ENCODE peak calls at places on chromosomes 3 and 15, in nine cellular contexts. B is activated T-cell treated with anti-CD3 and anti-CD28 coated beads for 24 hours; A is KBM-7; D is HuH-7.5; E is memory B cell; L is sciatic nerve; V is fibroblast of the conjunctiva; S is stimulated activated naive CD4-positive, alpha-beta T cell; Z is NCI-H345. W is an unnamed sample.

GRCh38 chr15:45763170-45763869 is 128.5 kb downstream of the SQOR start:
- DNase-seq in B (no peak), A (no peak), D (no peak), E (no peak), L (no peak), V (no peak), S (no peak), Z (no peak), W (no peak)

GRCh38 chr3:168794427-168794826 is 698.7 kb upstream of the GOLIM4 start:
- DNase-seq in B (no peak), A (no peak), D (no peak), E (no peak), L (no peak), V (no peak), S (no peak), Z (no peak), W (no peak)

GRCh38 chr15:89157918-89158564 is 63.3 kb downstream of the RLBP1 start:
- DNase-seq in B (no peak), A (no peak), D (no peak), E (no peak), L (no peak), V (no peak), S (no peak), Z (no peak), W (no peak)

GRCh38 chr3:158600787-158601186 is 29.8 kb downstream of the MLF1 start:
- DNase-seq in B (no peak), A (no peak), D (no peak), E (no peak), L (no peak), V (no peak), S (no peak), Z (no peak), W (no peak)

GRCh38 chr3:49703443-49703927 is 14.1 kb downstream of the RNF123 start:
- DNase-seq in B (peak), A (peak), D (peak), E (peak), L (no peak), V (peak), S (peak), Z (peak), W (peak)

GRCh38 chr3:157104928-157105652 is 54.9 kb downstream of the CCNL1 start:
- DNase-seq in B (no peak), A (no peak), D (no peak), E (peak), L (no peak), V (no peak), S (no peak), Z (peak), W (peak)

GRCh38 chr3:33237439-33237838 is 18.8 kb upstream of the SUSD5 start:
- DNase-seq in B (no peak), A (no peak), D (no peak), E (no peak), L (no peak), V (no peak), S (no peak), Z (no peak), W (no peak)

GRCh38 chr3:102174832-102175374 is 259.9 kb upstream of the ZPLD1 start:
- DNase-seq in B (no peak), A (no peak), D (no peak), E (no peak), L (no peak), V (no peak), S (no peak), Z (no peak), W (no peak)

GRCh38 chr3:10164546-10165393 is at the start of gene IRAK2:
- DNase-seq in B (peak), A (peak), D (peak), E (peak), L (peak), V (peak), S (peak), Z (no peak), W (peak)

GRCh38 chr15:83327041-83327440 is 42.6 kb upstream of the BNC1 start:
- DNase-seq in B (no peak), A (no peak), D (no peak), E (no peak), L (no peak), V (no peak), S (no peak), Z (no peak), W (no peak)

GRCh38 chr3:127043041-127043641 is 60.2 kb downstream of the PLXNA1 start:
- DNase-seq in B (no peak), A (no peak), D (no peak), E (no peak), L (peak), V (no peak), S (no peak), Z (no peak), W (no peak)

GRCh38 chr3:76429536-76430177 is 610.2 kb upstream of the ROBO2 start:
- DNase-seq in B (no peak), A (no peak), D (no peak), E (no peak), L (no peak), V (no peak), S (no peak), Z (no peak), W (no peak)

GRCh38 chr15:40925863-40926658 is 3.1 kb upstream of the DLL4 start:
- DNase-seq in B (no peak), A (no peak), D (no peak), E (no peak), L (no peak), V (no peak), S (peak), Z (peak), W (no peak)

W was measured in GM18507.